ENCODE peak calls at places on chromosomes 5 and 9, in six cellular contexts. Y is iris pigment epithelial cell; I is endodermal cell; V is CD8-positive, alpha-beta memory T cell; U is foreskin fibroblast; M is HS-5. N is an unnamed sample.

GRCh38 chr5:170863646-170864045 is 1.8 kb downstream of the RANBP17 start:
- DNase-seq in M (no peak), I (no peak), Y (peak), U (peak), V (no peak), N (peak)

GRCh38 chr5:180330810-180331646 is 22.1 kb downstream of the GFPT2 start:
- DNase-seq in Y (peak), U (peak), V (no peak), I (peak), M (peak), N (peak)

GRCh38 chr5:77423022-77423750 is 68.9 kb downstream of the WDR41 start:
- DNase-seq in U (peak), I (no peak), V (no peak), M (no peak), Y (no peak), N (peak)

GRCh38 chr5:38738898-38739743 is 106.7 kb upstream of the OSMR start:
- DNase-seq in I (no peak), Y (peak), U (peak), V (no peak), M (peak), N (peak)

GRCh38 chr9:114250235-114250568 is 72.7 kb upstream of the ORM1 start:
- DNase-seq in U (peak), Y (peak), M (no peak), I (no peak), V (no peak), N (peak)

GRCh38 chr5:142426129-142426641 is 101.4 kb upstream of the SPRY4 start:
- DNase-seq in M (no peak), I (peak), V (peak), U (no peak), Y (peak), N (peak)

GRCh38 chr9:106868565-106868964 is 5.6 kb downstream of the ZNF462 start:
- DNase-seq in Y (peak), V (no peak), M (no peak), U (no peak), I (no peak), N (peak)

GRCh38 chr5:137837741-137838389 is 29.8 kb upstream of the MYOT start:
- DNase-seq in I (no peak), U (no peak), M (no peak), Y (no peak), V (no peak), N (no peak)

GRCh38 chr5:98111686-98112085 is 661.8 kb upstream of the RGMB start:
- DNase-seq in Y (peak), M (no peak), V (no peak), U (no peak), I (no peak), N (peak)

GRCh38 chr9:107935931-107936330 is 446.4 kb upstream of the KLF4 start:
- DNase-seq in Y (no peak), I (no peak), U (no peak), M (no peak), V (no peak), N (no peak)

GRCh38 chr5:63860379-63860778 is 101.9 kb downstream of the HTR1A start:
- DNase-seq in I (no peak), Y (no peak), V (no peak), U (no peak), M (no peak), N (no peak)

GRCh38 chr9:110346325-110346724 is 8.7 kb upstream of the TXNDC8 start:
- DNase-seq in U (no peak), I (no peak), Y (no peak), V (no peak), M (no peak), N (no peak)

GRCh38 chr5:133155326-133155969 is 103.6 kb downstream of the HSPA4 start:
- DNase-seq in V (no peak), M (no peak), Y (no peak), U (no peak), I (no peak), N (no peak)

GRCh38 chr9:70340572-70340971 is 73.9 kb downstream of the KLF9 start:
- DNase-seq in V (no peak), U (peak), Y (peak), I (no peak), M (no peak), N (peak)

GRCh38 chr5:9515451-9515850 is 30.4 kb downstream of the SEMA5A start:
- DNase-seq in I (no peak), Y (no peak), U (no peak), V (no peak), M (no peak), N (no peak)

GRCh38 chr5:112174959-112175594 is 244.0 kb downstream of the EPB41L4A start:
- DNase-seq in U (peak), Y (peak), I (peak), M (no peak), V (peak), N (peak)

GRCh38 chr9:98341157-98342102 is 86.0 kb upstream of the TBC1D2 start:
- DNase-seq in Y (no peak), U (no peak), M (no peak), V (no peak), I (no peak), N (no peak)

GRCh38 chr5:38547257-38547656 is 9.2 kb downstream of the LIFR start:
- DNase-seq in M (no peak), U (no peak), Y (peak), V (no peak), I (no peak), N (peak)

GRCh38 chr5:41707853-41708603 is 162.2 kb downstream of the OXCT1 start:
- DNase-seq in I (peak), V (no peak), Y (peak), M (peak), U (peak), N (peak)

GRCh38 chr9:99931155-99931840 is 24.8 kb downstream of the STX17 start:
- DNase-seq in V (no peak), Y (peak), M (no peak), I (no peak), U (peak), N (peak)

GRCh38 chr5:173452506-173452905 is 124.3 kb upstream of the STC2 start:
- DNase-seq in M (no peak), U (no peak), V (no peak), I (no peak), Y (peak), N (no peak)

GRCh38 chr5:136200130-136200529 is 7.2 kb upstream of the SMIM32 start:
- DNase-seq in U (no peak), V (no peak), M (no peak), I (peak), Y (no peak), N (no peak)

GRCh38 chr5:58248221-58248620 is 211.7 kb downstream of the PLK2 start:
- DNase-seq in M (no peak), Y (no peak), V (no peak), U (no peak), I (no peak), N (no peak)

GRCh38 chr5:93126634-93127033 is 454.4 kb downstream of the NR2F1-AS1 start:
- DNase-seq in Y (peak), M (no peak), I (no peak), U (peak), V (no peak), N (peak)

GRCh38 chr5:74670377-74671038 is 14.5 kb upstream of the HEXB start:
- DNase-seq in M (no peak), V (no peak), I (no peak), U (no peak), Y (no peak), N (no peak)

GRCh38 chr9:136728548-136729123 is 14.1 kb downstream of the LCN10 start:
- DNase-seq in I (peak), Y (peak), M (no peak), U (peak), V (no peak), N (peak)

GRCh38 chr9:72984150-72984947 is 31.5 kb upstream of the ALDH1A1 start:
- DNase-seq in V (no peak), I (no peak), U (no peak), M (no peak), Y (no peak), N (no peak)

GRCh38 chr5:10876345-10876744 is 115.3 kb upstream of the DAP start:
- DNase-seq in I (no peak), V (no peak), M (no peak), Y (no peak), U (no peak), N (no peak)

GRCh38 chr9:110623462-110624025 is 44.0 kb upstream of the SVEP1 start:
- DNase-seq in U (peak), M (no peak), I (peak), Y (peak), V (no peak), N (peak)

GRCh38 chr5:64210866-64211265 is 45.2 kb downstream of the RNF180 start:
- DNase-seq in M (peak), V (no peak), I (no peak), Y (peak), U (peak), N (peak)

N was measured in fibroblast of mammary gland.